ENCODE peak calls at places on chromosomes 3 and 15, in nine cellular contexts. L is endothelial cell of umbilical vein, K is uterus, V is heart left ventricle, J is K562, T is HepG2, O is H1, X is A549, A is HCT116. N is an unnamed sample.

GRCh38 chr15:89539027-89539426 is 36.2 kb upstream of the TICRR start:
- DNase-seq in L (no peak), K (no peak), V (no peak), J (no peak), T (no peak), O (no peak), X (no peak), A (no peak), N (no peak)

GRCh38 chr3:126345641-126346460 is 11.4 kb downstream of the KLF15 start:
- DNase-seq in L (no peak), K (peak), V (peak), J (no peak), T (no peak), O (no peak), X (no peak), A (no peak), N (peak)

GRCh38 chr3:180802837-180803236 is 109.6 kb upstream of the FXR1 start:
- DNase-seq in L (peak), K (no peak), V (no peak), J (no peak), T (peak), O (no peak), X (peak), A (peak), N (no peak)

GRCh38 chr15:90143176-90143655 is 40.9 kb upstream of the IDH2 start:
- DNase-seq in L (peak), K (peak), V (peak), J (peak), T (no peak), O (peak), X (peak), A (peak), N (peak)

GRCh38 chr3:108391917-108392585 is 95.7 kb downstream of the HHLA2 start:
- DNase-seq in L (no peak), K (no peak), V (no peak), J (no peak), T (no peak), O (no peak), X (no peak), A (no peak), N (no peak)

GRCh38 chr3:23877324-23877980 is 39.3 kb downstream of the NKIRAS1 start:
- DNase-seq in L (peak), K (peak), V (no peak), J (no peak), T (peak), O (no peak), X (peak), A (no peak), N (no peak)

GRCh38 chr15:98776607-98777281 is 128.4 kb downstream of the IGF1R start:
- DNase-seq in L (no peak), K (peak), V (no peak), J (peak), T (peak), O (no peak), X (no peak), A (no peak), N (peak)

GRCh38 chr15:57540736-57541135 is 51.0 kb upstream of the MYZAP start:
- DNase-seq in L (no peak), K (no peak), V (no peak), J (no peak), T (no peak), O (no peak), X (no peak), A (no peak), N (no peak)

GRCh38 chr3:44762170-44762677 is 630 bp downstream of the KIF15 start:
- DNase-seq in L (no peak), K (no peak), V (no peak), J (no peak), T (no peak), O (no peak), X (no peak), A (no peak), N (no peak)

GRCh38 chr3:155184027-155184426 is 103.9 kb downstream of the MME start:
- DNase-seq in L (peak), K (no peak), V (no peak), J (no peak), T (no peak), O (no peak), X (no peak), A (no peak), N (no peak)

GRCh38 chr15:39504812-39505211 is 76.1 kb upstream of the THBS1 start:
- DNase-seq in L (no peak), K (no peak), V (no peak), J (no peak), T (no peak), O (no peak), X (peak), A (no peak), N (no peak)

GRCh38 chr3:100057716-100058575 is 56.4 kb downstream of the FILIP1L start:
- DNase-seq in L (no peak), K (no peak), V (no peak), J (no peak), T (peak), O (no peak), X (no peak), A (no peak), N (no peak)

GRCh38 chr3:50340404-50341329 is at the start of gene RASSF1:
- DNase-seq in L (no peak), K (peak), V (peak), J (peak), T (no peak), O (no peak), X (no peak), A (no peak), N (no peak)
- TF ChIP-seq POLR2A in L (peak), K (peak), V (peak), J (peak), T (no peak), O (no peak), X (no peak), A (peak), N (no peak)

DNA sequence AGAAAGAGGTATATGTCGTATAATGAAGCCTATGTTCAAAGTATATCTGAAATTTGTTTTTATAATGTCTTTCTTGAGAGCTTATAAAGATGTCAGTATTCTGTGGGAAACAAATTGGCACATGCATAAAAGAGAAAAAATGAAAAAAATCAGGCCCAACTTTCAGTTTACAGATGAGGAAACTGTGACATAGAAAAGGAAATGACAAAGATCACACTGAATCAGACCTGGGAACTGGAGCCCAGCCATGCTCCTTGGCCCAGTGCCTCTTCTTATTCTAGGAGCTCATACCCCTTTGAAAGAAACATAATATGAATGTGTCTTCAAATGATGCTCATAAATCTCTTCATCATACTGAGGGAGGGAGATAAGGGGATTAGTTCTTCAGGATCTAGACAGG is 48.4 kb downstream of the TMEM44 start:
- DNase-seq in L (peak), K (no peak), V (no peak), J (no peak), T (no peak), O (no peak), X (no peak), A (no peak), N (no peak)
- H3K4me3 ChIP-seq in L (peak), K (no peak), V (peak), J (peak), T (peak), O (no peak), X (peak), A (peak), N (peak)

GRCh38 chr3:148827585-148827984 is at the start of gene CPB1:
- DNase-seq in L (no peak), K (no peak), V (no peak), J (no peak), T (no peak), O (no peak), X (no peak), A (no peak), N (no peak)

GRCh38 chr3:148833223-148833622 is 5.6 kb downstream of the CPB1 start:
- DNase-seq in L (no peak), K (no peak), V (no peak), J (no peak), T (no peak), O (no peak), X (no peak), A (no peak), N (no peak)

DNA sequence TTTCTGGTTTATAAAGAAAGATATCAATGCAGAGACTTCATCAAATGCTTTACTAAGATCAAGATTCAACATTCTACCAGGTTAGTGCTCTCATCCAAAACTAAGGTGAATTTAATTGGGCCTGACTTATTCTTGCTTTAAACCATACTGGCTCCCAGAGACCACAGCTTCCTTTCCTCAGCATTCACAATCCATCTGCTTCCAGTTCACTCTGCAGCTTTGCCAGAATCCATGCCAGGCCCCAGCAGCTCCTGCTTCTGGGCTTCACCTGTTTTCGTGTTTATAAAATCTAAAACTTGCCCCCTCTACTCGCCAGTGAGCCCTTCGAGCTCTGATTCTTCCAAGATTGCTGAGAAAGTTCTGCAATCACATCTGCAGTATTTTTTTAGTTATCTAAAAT is 2.3 kb downstream of the CPB1 start:
- DNase-seq in L (no peak), K (no peak), V (no peak), J (no peak), T (no peak), O (no peak), X (no peak), A (no peak), N (no peak)
- TF ChIP-seq POLR2A in L (no peak), K (no peak), V (no peak), J (no peak), T (no peak), O (no peak), X (no peak), A (no peak), N (no peak)

GRCh38 chr3:94311651-94312050 is 248.8 kb downstream of the NSUN3 start:
- DNase-seq in L (no peak), K (no peak), V (no peak), J (no peak), T (no peak), O (no peak), X (no peak), A (no peak), N (no peak)
- H3K4me3 ChIP-seq in L (no peak), K (no peak), V (no peak), J (no peak), T (no peak), O (no peak), X (no peak), A (no peak), N (no peak)

DNA sequence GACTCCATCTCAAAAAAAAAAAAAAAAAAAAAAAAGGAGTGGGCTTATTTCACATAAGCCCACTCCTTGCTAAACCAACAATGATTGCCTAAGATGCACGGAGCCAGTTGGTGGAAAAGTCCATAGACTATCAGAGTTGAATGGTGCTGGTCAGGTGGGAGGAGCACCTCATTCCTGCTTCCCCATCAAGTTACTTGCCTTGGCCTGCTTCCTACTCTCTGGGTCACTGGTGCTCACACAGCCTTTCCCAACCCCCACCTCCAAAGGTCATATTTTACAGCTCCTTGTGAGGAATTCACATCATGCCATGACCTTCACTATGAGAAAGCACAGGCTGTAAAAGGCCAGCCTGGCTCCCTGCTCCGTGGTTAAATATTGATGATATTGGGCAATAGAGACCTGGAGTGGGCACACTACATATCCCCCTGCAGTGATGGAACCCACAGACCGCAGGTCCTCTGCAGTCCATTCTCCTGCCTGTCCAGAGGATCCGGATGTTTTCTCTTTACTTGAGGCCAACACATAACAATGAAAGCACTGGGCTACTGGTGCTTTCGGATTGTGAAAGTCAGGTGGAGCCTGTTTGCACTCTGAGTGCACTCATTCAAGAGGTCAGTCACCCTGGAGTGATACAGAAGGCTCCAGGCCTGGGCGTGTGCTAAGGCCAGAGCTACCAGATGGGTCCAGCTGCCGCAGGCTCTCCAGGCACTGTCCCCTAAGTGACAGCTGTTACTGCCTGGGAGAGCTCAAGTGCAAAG is at the start of gene SLC51B:
- DNase-seq in L (no peak), K (no peak), V (no peak), J (no peak), T (peak), O (no peak), X (peak), A (no peak), N (no peak)
- TF ChIP-seq POLR2A in L (no peak), K (no peak), V (no peak), J (no peak), T (no peak), O (no peak), X (no peak), A (no peak), N (no peak)